ENCODE peak calls at places on chromosome 16, in four cellular contexts. D is A549, A is gastrocnemius medialis, L is lower lobe of right lung. Q is an unnamed sample. For H3K4me1, the result is how much of the 10 kb centered on the place peaks cover.

GRCh38 chr16:53999841-54000240 is 286.7 kb downstream of the IRX3 start:
- DNase-seq in D (no peak), A (no peak), L (no peak), Q (no peak)

GRCh38 chr16:72532896-72533295 is 360.9 kb upstream of the PMFBP1 start:
- DNase-seq in D (no peak), A (no peak), L (no peak), Q (no peak)

GRCh38 chr16:56732832-56733231 is 2.9 kb downstream of the NUP93 start:
- DNase-seq in D (no peak), A (no peak), L (no peak), Q (no peak)

GRCh38 chr16:535446-536405 is 8.2 kb downstream of the CAPN15 start:
- DNase-seq in D (peak), A (peak), L (no peak), Q (no peak)

GRCh38 chr16:85174871-85175723 is 62.8 kb upstream of the CIBAR2 start:
- DNase-seq in D (no peak), A (no peak), L (peak), Q (no peak)

GRCh38 chr16:84618428-84619102 is 687 bp upstream of the COTL1 start:
- DNase-seq in D (peak), A (no peak), L (no peak), Q (no peak)

GRCh38 chr16:61580579-61580978 is 455.7 kb downstream of the CDH8 start:
- DNase-seq in D (no peak), A (no peak), L (no peak), Q (no peak)

GRCh38 chr16:66127459-66128362 is 238.8 kb upstream of the CDH5 start:
- DNase-seq in D (no peak), A (no peak), L (no peak), Q (no peak)

GRCh38 chr16:72832640-72833039 is 215.3 kb downstream of the ZFHX3 start:
- DNase-seq in D (peak), A (peak), L (peak), Q (peak)

GRCh38 chr16:49640606-49641005 is 215.3 kb downstream of the ZNF423 start:
- DNase-seq in D (no peak), A (no peak), L (no peak), Q (no peak)

GRCh38 chr16:80191928-80192327 is 348.9 kb upstream of the DYNLRB2 start:
- DNase-seq in D (no peak), A (no peak), L (no peak), Q (no peak)

GRCh38 chr16:49557070-49557446 is 183.5 kb downstream of the C16orf78 start:
- DNase-seq in D (no peak), A (no peak), L (no peak), Q (no peak)

GRCh38 chr16:81380932-81381331 is 63.7 kb upstream of the CMIP start:
- DNase-seq in D (no peak), A (no peak), L (no peak), Q (no peak)

GRCh38 chr16:21646091-21646490 is 6.3 kb downstream of the IGSF6 start:
- DNase-seq in D (no peak), A (no peak), L (no peak), Q (no peak)
- H3K4me1 ChIP-seq in D (under half), A (under half), L (under half), Q (half or more)

GRCh38 chr16:11613381-11614303 is 26.9 kb upstream of the LITAF start:
- DNase-seq in D (no peak), A (peak), L (peak), Q (no peak)
- H3K27ac ChIP-seq in D (peak), A (no peak), L (peak), Q (no peak)

DNA sequence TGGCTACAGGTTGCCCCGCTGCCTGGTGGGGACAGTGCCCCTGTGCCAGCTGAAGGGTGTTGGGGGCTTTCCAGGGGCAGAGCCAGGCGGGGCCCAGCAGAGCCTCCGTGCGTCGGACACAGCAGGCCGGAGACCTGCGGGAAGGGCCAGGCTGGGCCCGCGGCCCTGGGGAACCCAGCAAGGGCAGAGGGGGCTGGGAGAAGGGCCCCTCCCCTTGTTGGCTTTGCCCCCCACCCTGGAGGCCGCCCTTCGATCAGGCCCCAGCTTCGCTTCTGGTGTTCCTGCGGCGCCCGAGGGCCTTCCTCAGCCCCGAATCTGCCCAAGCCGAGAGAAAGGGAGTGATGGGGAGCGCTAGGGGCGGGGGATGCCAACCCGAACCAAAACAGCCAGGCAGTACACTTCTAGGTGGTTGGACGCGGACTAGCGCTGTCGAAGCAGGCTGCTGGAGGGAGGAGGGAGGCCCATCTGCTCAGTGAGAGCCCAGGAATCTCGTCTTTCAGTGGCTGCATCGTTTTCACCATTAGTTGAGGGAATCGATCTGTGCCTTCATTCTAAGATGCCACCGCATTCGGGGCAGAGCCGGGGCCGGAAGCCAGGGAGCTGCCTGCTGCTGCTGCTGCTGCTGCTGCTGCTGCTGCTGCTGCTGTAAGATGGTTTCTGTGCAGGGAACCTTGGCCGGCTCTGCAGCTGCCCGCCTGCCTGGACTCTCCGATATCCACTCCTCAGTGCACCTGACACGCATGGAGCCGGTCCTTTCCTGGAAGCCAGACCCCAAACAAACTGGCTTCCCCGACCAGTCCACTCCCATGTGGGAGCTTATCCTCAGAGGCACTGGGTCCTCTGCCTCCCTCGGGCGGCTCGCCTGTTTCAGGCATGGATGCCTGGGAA is 1.6 kb downstream of the JPH3 start:
- DNase-seq in D (no peak), A (no peak), L (no peak), Q (no peak)
- H3K4me3 ChIP-seq in D (peak), A (no peak), L (no peak), Q (no peak)

GRCh38 chr16:68083239-68083781 is 1.9 kb upstream of the NFATC3 start:
- DNase-seq in D (no peak), A (no peak), L (no peak), Q (no peak)

GRCh38 chr16:68084504-68085258 is 489 bp upstream of the NFATC3 start:
- DNase-seq in D (peak), A (peak), L (peak), Q (peak)

GRCh38 chr16:68085259-68086071 is at the start of gene NFATC3:
- DNase-seq in D (peak), A (peak), L (peak), Q (peak)

GRCh38 chr16:68082596-68083238 is 2.5 kb upstream of the NFATC3 start:
- DNase-seq in D (no peak), A (no peak), L (no peak), Q (no peak)

DNA sequence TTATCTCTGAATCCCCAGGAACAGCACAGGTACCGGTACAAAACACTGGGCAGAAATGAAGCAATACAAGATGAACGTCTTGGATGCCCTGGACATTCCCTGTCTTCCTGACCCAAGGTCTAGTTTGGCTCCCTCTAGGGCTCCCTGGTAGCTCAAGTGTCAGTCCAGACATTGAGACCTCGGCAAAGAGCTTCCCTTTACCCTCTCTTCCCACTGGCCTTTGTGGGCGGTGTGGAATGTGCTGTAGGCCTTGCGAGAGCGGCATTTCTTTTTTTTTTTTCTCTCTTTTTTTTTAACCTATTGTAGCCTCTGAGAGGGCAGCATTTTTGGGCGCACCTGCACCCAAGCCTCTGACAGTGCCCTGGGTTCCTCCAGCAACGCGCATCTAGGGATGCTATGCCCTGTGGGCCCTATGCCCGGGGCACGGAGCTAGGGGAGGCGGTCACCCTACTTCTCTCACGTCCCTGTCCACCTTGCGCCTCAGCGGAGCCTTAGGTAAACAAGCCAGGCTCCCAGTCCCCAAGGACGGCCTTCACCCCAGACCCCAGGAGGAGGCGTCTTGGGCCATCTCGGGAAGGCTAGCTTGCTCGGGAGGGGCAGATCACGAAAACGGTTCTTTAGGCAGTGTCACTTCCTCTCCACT is 1.2 kb upstream of the NFATC3 start:
- DNase-seq in D (no peak), A (no peak), L (peak), Q (no peak)
- H3K4me1 ChIP-seq in D (under half), A (half or more), L (half or more), Q (half or more)

DNA sequence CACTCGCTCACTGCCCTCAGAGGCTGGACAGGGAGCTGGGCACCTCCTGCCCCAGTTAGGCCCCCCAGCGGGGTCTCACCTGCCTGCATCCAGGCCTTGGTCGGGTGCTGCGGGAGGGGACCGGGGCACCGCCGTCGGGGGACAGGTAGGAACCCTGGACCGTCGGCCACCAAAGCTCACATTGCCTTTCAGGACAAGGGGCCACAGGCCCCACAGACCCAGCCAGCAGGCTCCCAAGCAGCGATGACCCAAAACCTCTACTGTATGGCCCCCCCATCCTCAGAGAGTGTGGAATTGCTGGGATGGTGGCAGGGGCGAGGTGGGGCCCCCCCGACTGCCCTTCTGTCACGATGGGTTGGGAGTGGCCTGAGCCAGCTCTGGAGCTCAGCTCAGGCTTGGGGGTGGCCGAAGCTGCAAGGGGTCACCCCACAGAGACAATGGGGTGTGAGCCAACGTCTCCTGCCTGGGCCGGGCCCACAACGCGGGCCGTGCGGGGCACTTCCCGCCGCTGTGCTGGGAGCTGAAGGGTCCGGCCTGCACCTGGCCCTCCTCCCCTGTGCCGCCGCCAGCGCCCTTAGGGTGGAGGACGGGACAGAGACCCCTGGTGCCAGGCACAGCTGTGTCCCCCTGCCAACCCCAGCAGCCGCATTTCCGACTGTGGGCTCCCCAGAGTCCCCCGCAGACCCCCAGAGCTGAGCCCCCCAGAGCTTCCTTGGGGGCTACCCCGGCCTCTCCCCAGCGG is 498 bp downstream of the IGFALS start:
- DNase-seq in D (no peak), A (no peak), L (peak), Q (no peak)
- H3K27ac ChIP-seq in D (no peak), A (no peak), L (no peak), Q (no peak)

GRCh38 chr16:58518980-58519368 is 3.7 kb downstream of the SETD6 start:
- DNase-seq in D (no peak), A (no peak), L (no peak), Q (no peak)

GRCh38 chr16:58515871-58516767 is 802 bp downstream of the SETD6 start:
- DNase-seq in D (no peak), A (no peak), L (peak), Q (no peak)

GRCh38 chr16:58515125-58515870 is at the start of gene SETD6:
- DNase-seq in D (peak), A (peak), L (peak), Q (peak)

GRCh38 chr16:58518083-58518979 is 3.0 kb downstream of the SETD6 start:
- DNase-seq in D (no peak), A (no peak), L (no peak), Q (no peak)

DNA sequence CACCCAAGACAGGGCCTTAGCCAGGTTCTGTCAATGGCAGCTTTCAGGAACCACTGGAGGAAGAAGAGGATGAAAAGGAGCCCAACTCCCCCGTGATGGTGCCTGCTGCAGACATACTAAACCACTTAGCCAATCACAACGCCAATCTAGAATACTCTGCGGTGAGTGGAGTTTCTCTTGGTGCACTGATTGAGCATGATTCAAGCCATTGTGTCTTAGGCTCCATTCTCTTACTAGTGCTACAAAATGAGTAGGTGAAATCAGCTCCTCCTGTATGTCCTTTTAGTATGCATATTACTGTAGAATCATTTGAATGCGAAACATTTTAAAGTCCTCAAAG is 1.4 kb downstream of the SETD6 start:
- DNase-seq in D (no peak), A (no peak), L (no peak), Q (no peak)
- H3K4me3 ChIP-seq in D (no peak), A (no peak), L (no peak), Q (peak)

GRCh38 chr16:69190046-69190588 is 3.2 kb downstream of the SNTB2 start:
- DNase-seq in D (no peak), A (no peak), L (no peak), Q (no peak)
- H3K4me1 ChIP-seq in D (under half), A (half or more), L (half or more), Q (under half)

GRCh38 chr16:30052671-30053372 is 12.7 kb upstream of the ALDOA start:
- DNase-seq in D (peak), A (peak), L (peak), Q (peak)
- H3K27ac ChIP-seq in D (peak), A (no peak), L (peak), Q (peak)

Q was measured in naive thymus-derived CD4-positive, alpha-beta T cell.